ENCODE peak calls at places on chromosomes 2 and 18, in seven cellular contexts. V, L, G, T, M, B and A are unnamed samples.

GRCh38 chr2:88055049-88055435 is 541 bp downstream of the KRCC1 start:
- DNase-seq in V (no peak), L (no peak), G (peak; percentile 34), T (no peak), M (peak; percentile 37), B (no peak), A (peak; percentile 21)

GRCh38 chr18:9094307-9095226 is 7.9 kb upstream of the NDUFV2 start:
- DNase-seq in V (no peak), L (no peak), G (peak; percentile 94), T (peak; percentile 79), M (peak; percentile 29), B (peak; percentile 18), A (peak; percentile 86)

GRCh38 chr18:179499-179898 is 21.1 kb downstream of the USP14 start:
- DNase-seq in V (no peak), L (no peak), G (no peak), T (no peak), M (no peak), B (no peak), A (no peak)

GRCh38 chr2:172082944-172083718 is 2.2 kb upstream of the DLX1 start:
- DNase-seq in V (no peak), L (no peak), G (no peak), T (no peak), M (no peak), B (no peak), A (no peak)

GRCh38 chr2:206556357-206556949 is 85.8 kb upstream of the FAM237A start:
- DNase-seq in V (no peak), L (no peak), G (peak; percentile 58), T (peak; percentile 8), M (peak; percentile 16), B (no peak), A (peak; percentile 37)

GRCh38 chr18:24180048-24180447 is 41.2 kb downstream of the CABYR start:
- DNase-seq in V (no peak), L (no peak), G (no peak), T (no peak), M (no peak), B (no peak), A (no peak)

GRCh38 chr18:73733806-73734314 is 413.8 kb downstream of the FBXO15 start:
- DNase-seq in V (no peak), L (no peak), G (peak; percentile 72), T (no peak), M (no peak), B (no peak), A (peak; percentile 17)

GRCh38 chr2:73374243-73374642 is 11.4 kb upstream of the ALMS1 start:
- DNase-seq in V (no peak), L (no peak), G (no peak), T (no peak), M (no peak), B (no peak), A (no peak)

GRCh38 chr2:223928113-223929006 is 16.8 kb downstream of the WDFY1 start:
- DNase-seq in V (no peak), L (no peak), G (no peak), T (no peak), M (no peak), B (no peak), A (no peak)

GRCh38 chr2:138496096-138496651 is 5.4 kb upstream of the SPOPL start:
- DNase-seq in V (no peak), L (no peak), G (no peak), T (no peak), M (no peak), B (no peak), A (no peak)

GRCh38 chr2:99748344-99748743 is 258.5 kb upstream of the REV1 start:
- DNase-seq in V (no peak), L (no peak), G (no peak), T (no peak), M (no peak), B (no peak), A (no peak)

GRCh38 chr2:37993135-37993534 is 68.0 kb downstream of the RMDN2 start:
- DNase-seq in V (no peak), L (no peak), G (peak; percentile 25), T (no peak), M (no peak), B (no peak), A (no peak)

GRCh38 chr2:18380316-18380715 is 180.1 kb downstream of the RDH14 start:
- DNase-seq in V (no peak), L (no peak), G (no peak), T (no peak), M (no peak), B (no peak), A (no peak)

GRCh38 chr2:26245810-26246209 is 1.1 kb downstream of the HADHB start:
- DNase-seq in V (no peak), L (no peak), G (peak; percentile 40), T (no peak), M (no peak), B (no peak), A (peak; percentile 10)

GRCh38 chr2:59947917-59948534 is 605.4 kb downstream of the BCL11A start:
- DNase-seq in V (no peak), L (no peak), G (no peak), T (no peak), M (no peak), B (no peak), A (no peak)

GRCh38 chr2:158103358-158104021 is 1.8 kb downstream of the UPP2 start:
- DNase-seq in V (no peak), L (no peak), G (no peak), T (no peak), M (no peak), B (no peak), A (no peak)

GRCh38 chr2:134836986-134837385 is 1.4 kb upstream of the ACMSD start:
- DNase-seq in V (peak; percentile 46), L (no peak), G (peak; percentile 91), T (peak; percentile 50), M (peak; percentile 80), B (no peak), A (peak; percentile 97)

GRCh38 chr2:208255557-208256106 is 761 bp upstream of the IDH1 start:
- DNase-seq in V (no peak), L (no peak), G (no peak), T (no peak), M (no peak), B (no peak), A (no peak)

GRCh38 chr2:208253518-208254117 is 1.3 kb downstream of the IDH1 start:
- DNase-seq in V (no peak), L (no peak), G (no peak), T (no peak), M (no peak), B (no peak), A (no peak)

GRCh38 chr2:208254871-208255556 is at the start of gene IDH1:
- DNase-seq in V (peak; percentile 96), L (peak; percentile 93), G (peak; percentile 89), T (peak; percentile 82), M (peak; percentile 96), B (peak; percentile 91), A (peak; percentile 73)

GRCh38 chr2:208254118-208254870 is 577 bp downstream of the IDH1 start:
- DNase-seq in V (peak; percentile 84), L (peak; percentile 14), G (peak; percentile 66), T (no peak), M (peak; percentile 80), B (peak; percentile 76), A (peak; percentile 46)

GRCh38 chr2:208256192-208256782 is 1.4 kb upstream of the IDH1 start:
- DNase-seq in V (no peak), L (no peak), G (no peak), T (no peak), M (no peak), B (no peak), A (no peak)
- H3K27ac ChIP-seq in V (no peak overlapping the region), L (peak overlapping the region; percentile 16), G (no peak overlapping the region), T (no peak overlapping the region), M (peak overlapping the region; percentile 94), B (no peak overlapping the region), A (no peak overlapping the region)

DNA sequence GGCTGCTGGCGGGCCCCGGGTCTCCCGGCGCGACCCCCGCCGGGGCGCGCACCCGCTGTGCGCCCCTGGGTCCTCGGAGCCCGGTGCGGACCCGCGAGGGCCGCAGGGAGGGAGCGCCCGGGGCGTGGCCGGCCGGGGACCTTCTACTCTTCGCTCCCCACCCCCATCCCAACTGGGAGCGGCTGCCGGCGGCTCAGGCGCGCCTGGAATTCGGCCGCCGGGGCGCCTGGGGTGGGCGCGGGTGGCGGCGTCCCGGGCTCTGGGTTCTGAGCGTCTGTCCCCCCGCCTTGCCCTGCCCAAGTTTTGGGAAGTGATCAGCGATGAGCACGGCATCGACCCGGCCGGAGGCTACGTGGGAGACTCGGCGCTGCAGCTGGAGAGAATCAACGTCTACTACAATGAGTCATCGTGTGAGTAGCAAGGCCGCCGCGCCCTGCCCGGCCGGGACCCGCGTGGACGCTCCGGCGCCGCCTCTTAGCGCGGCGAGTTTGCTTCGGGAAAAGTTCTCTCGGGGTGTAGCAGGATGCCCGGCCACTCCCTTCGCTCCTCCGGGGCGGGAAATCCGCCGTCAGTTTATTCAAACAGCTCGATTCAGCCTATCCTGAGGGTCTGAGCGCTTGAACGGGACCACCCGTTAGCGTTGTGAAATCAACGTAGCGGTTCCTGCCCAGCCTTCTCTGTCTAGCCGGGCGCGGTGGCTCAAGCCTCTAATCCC is 502 bp downstream of the TUBB6 start:
- DNase-seq in V (peak; percentile 69), L (peak; percentile 73), G (peak; percentile 88), T (peak; percentile 71), M (peak; percentile 80), B (no peak), A (peak; percentile 75)
- H3K27ac ChIP-seq in V (peak overlapping the region; percentile 97), L (peak overlapping the region; percentile 99), G (peak overlapping the region; percentile 97), T (peak overlapping the region; percentile 86), M (peak overlapping the region; percentile 97), B (no peak overlapping the region), A (peak overlapping the region; percentile 95)

GRCh38 chr2:182448371-182448770 is 21.5 kb upstream of the PDE1A start:
- DNase-seq in V (no peak), L (no peak), G (no peak), T (no peak), M (no peak), B (no peak), A (peak; percentile 12)
- H3K27ac ChIP-seq in V (no peak overlapping the region), L (no peak overlapping the region), G (no peak overlapping the region), T (no peak overlapping the region), M (no peak overlapping the region), B (no peak overlapping the region), A (no peak overlapping the region)

GRCh38 chr18:60372141-60372540 is 434 bp downstream of the MC4R start:
- DNase-seq in V (no peak), L (no peak), G (no peak), T (no peak), M (no peak), B (no peak), A (no peak)
- H3K27ac ChIP-seq in V (no peak overlapping the region), L (no peak overlapping the region), G (no peak overlapping the region), T (no peak overlapping the region), M (no peak overlapping the region), B (no peak overlapping the region), A (no peak overlapping the region)

DNA sequence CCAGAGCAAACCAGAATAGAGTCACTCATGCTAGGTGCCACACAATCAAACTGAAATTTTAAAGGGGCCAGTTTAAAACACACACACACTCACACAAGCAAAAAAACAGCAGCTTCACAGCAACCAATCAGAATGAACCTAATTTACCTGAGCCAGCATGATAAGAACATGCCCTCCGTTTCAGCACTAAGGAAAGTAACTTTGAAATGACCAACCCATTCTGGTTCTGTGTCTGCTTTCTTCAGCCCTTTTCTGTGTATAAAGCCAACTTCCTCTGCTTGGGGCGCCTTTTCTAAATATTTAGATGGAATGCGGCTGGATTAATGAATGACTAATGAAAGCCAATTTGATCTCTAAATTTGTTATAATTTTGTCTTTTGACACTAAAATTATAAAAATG is 629.1 kb downstream of the ZEB2 start:
- DNase-seq in V (no peak), L (no peak), G (peak; percentile 16), T (no peak), M (no peak), B (no peak), A (no peak)
- H3K27ac ChIP-seq in V (no peak overlapping the region), L (no peak overlapping the region), G (no peak overlapping the region), T (no peak overlapping the region), M (no peak overlapping the region), B (no peak overlapping the region), A (no peak overlapping the region)